ENCODE peak calls at places on chromosomes 16 and 17, in seven cellular contexts. One of them, this sample, is unnamed.

GRCh38 chr16:12371497-12371896 is 395.0 kb downstream of the SNX29 start:
- DNase-seq in OCI-LY7: no peak
- DNase-seq in tibial artery: no peak
- DNase-seq in cardiac muscle cell: no peak
- DNase-seq in endothelial cell: no peak
- DNase-seq in BE2C: no peak
- DNase-seq in neural progenitor cell: no peak
- DNase-seq in this sample: no peak

GRCh38 chr17:37068266-37068665 is 119.5 kb downstream of the AATF start:
- DNase-seq in tibial artery: no peak
- DNase-seq in cardiac muscle cell: no peak
- DNase-seq in BE2C: no peak
- DNase-seq in OCI-LY7: no peak
- DNase-seq in endothelial cell: no peak
- DNase-seq in neural progenitor cell: no peak
- DNase-seq in this sample: no peak

GRCh38 chr16:12573730-12574383 is 229.8 kb downstream of the CPPED1 start:
- DNase-seq in tibial artery: peak
- DNase-seq in OCI-LY7: peak
- DNase-seq in endothelial cell: peak
- DNase-seq in neural progenitor cell: peak
- DNase-seq in BE2C: peak
- DNase-seq in cardiac muscle cell: peak
- DNase-seq in this sample: peak

GRCh38 chr16:1533443-1533951 is at the start of gene TMEM204:
- DNase-seq in cardiac muscle cell: no peak
- DNase-seq in endothelial cell: peak
- DNase-seq in neural progenitor cell: no peak
- DNase-seq in tibial artery: peak
- DNase-seq in OCI-LY7: no peak
- DNase-seq in BE2C: peak
- DNase-seq in this sample: no peak

GRCh38 chr17:76252040-76252954 is 12.0 kb upstream of the RNF157 start:
- DNase-seq in BE2C: no peak
- DNase-seq in tibial artery: peak
- DNase-seq in neural progenitor cell: no peak
- DNase-seq in endothelial cell: no peak
- DNase-seq in OCI-LY7: peak
- DNase-seq in cardiac muscle cell: no peak
- DNase-seq in this sample: peak

GRCh38 chr16:89210165-89210903 is 7.2 kb upstream of the ZNF778 start:
- DNase-seq in BE2C: no peak
- DNase-seq in OCI-LY7: no peak
- DNase-seq in cardiac muscle cell: no peak
- DNase-seq in neural progenitor cell: no peak
- DNase-seq in endothelial cell: no peak
- DNase-seq in tibial artery: no peak
- DNase-seq in this sample: no peak

GRCh38 chr16:77677129-77677528 is 45.2 kb upstream of the NUDT7 start:
- DNase-seq in neural progenitor cell: no peak
- DNase-seq in OCI-LY7: no peak
- DNase-seq in tibial artery: no peak
- DNase-seq in cardiac muscle cell: no peak
- DNase-seq in BE2C: no peak
- DNase-seq in endothelial cell: no peak
- DNase-seq in this sample: peak

GRCh38 chr17:77279448-77280303 is 138.9 kb downstream of the SEC14L1 start:
- DNase-seq in endothelial cell: peak
- DNase-seq in BE2C: no peak
- DNase-seq in OCI-LY7: no peak
- DNase-seq in tibial artery: no peak
- DNase-seq in neural progenitor cell: peak
- DNase-seq in cardiac muscle cell: peak
- DNase-seq in this sample: peak

GRCh38 chr16:74773431-74774222 is 993 bp downstream of the FA2H start:
- DNase-seq in tibial artery: no peak
- DNase-seq in endothelial cell: no peak
- DNase-seq in BE2C: no peak
- DNase-seq in neural progenitor cell: no peak
- DNase-seq in cardiac muscle cell: no peak
- DNase-seq in OCI-LY7: no peak
- DNase-seq in this sample: no peak

GRCh38 chr16:74775255-74775654 is 635 bp upstream of the FA2H start:
- DNase-seq in BE2C: no peak
- DNase-seq in tibial artery: no peak
- DNase-seq in neural progenitor cell: no peak
- DNase-seq in endothelial cell: no peak
- DNase-seq in OCI-LY7: no peak
- DNase-seq in cardiac muscle cell: no peak
- DNase-seq in this sample: peak

GRCh38 chr16:74771656-74772315 is 2.8 kb downstream of the FA2H start:
- DNase-seq in OCI-LY7: peak
- DNase-seq in cardiac muscle cell: no peak
- DNase-seq in tibial artery: no peak
- DNase-seq in BE2C: no peak
- DNase-seq in endothelial cell: no peak
- DNase-seq in neural progenitor cell: no peak
- DNase-seq in this sample: no peak

GRCh38 chr16:74776926-74777325 is 2.3 kb upstream of the FA2H start:
- DNase-seq in tibial artery: no peak
- DNase-seq in OCI-LY7: no peak
- DNase-seq in cardiac muscle cell: no peak
- DNase-seq in BE2C: no peak
- DNase-seq in neural progenitor cell: no peak
- DNase-seq in endothelial cell: no peak
- DNase-seq in this sample: no peak

GRCh38 chr16:74774223-74775139 is at the start of gene FA2H:
- DNase-seq in endothelial cell: peak
- DNase-seq in tibial artery: no peak
- DNase-seq in BE2C: peak
- DNase-seq in OCI-LY7: peak
- DNase-seq in cardiac muscle cell: peak
- DNase-seq in neural progenitor cell: peak
- DNase-seq in this sample: peak
- TF ChIP-seq CTCF in endothelial cell: peak
- TF ChIP-seq CTCF in tibial artery: no peak
- TF ChIP-seq CTCF in BE2C: peak
- TF ChIP-seq CTCF in OCI-LY7: peak
- TF ChIP-seq CTCF in cardiac muscle cell: no peak
- TF ChIP-seq CTCF in neural progenitor cell: peak
- TF ChIP-seq CTCF in this sample: peak

GRCh38 chr17:81528384-81528650 is 140 bp downstream of the FSCN2 start:
- DNase-seq in tibial artery: no peak
- DNase-seq in cardiac muscle cell: no peak
- DNase-seq in OCI-LY7: no peak
- DNase-seq in endothelial cell: no peak
- DNase-seq in BE2C: no peak
- DNase-seq in neural progenitor cell: no peak
- DNase-seq in this sample: no peak

GRCh38 chr17:81528651-81529436 is 667 bp downstream of the FSCN2 start:
- DNase-seq in BE2C: peak
- DNase-seq in endothelial cell: no peak
- DNase-seq in neural progenitor cell: no peak
- DNase-seq in tibial artery: no peak
- DNase-seq in cardiac muscle cell: no peak
- DNase-seq in OCI-LY7: no peak
- DNase-seq in this sample: no peak

GRCh38 chr17:81529437-81529803 is 1.2 kb downstream of the FSCN2 start:
- DNase-seq in neural progenitor cell: no peak
- DNase-seq in OCI-LY7: no peak
- DNase-seq in cardiac muscle cell: no peak
- DNase-seq in endothelial cell: no peak
- DNase-seq in BE2C: no peak
- DNase-seq in tibial artery: no peak
- DNase-seq in this sample: no peak

GRCh38 chr17:81526662-81527571 is 1.3 kb upstream of the FSCN2 start:
- DNase-seq in BE2C: no peak
- DNase-seq in cardiac muscle cell: no peak
- DNase-seq in neural progenitor cell: no peak
- DNase-seq in OCI-LY7: no peak
- DNase-seq in endothelial cell: no peak
- DNase-seq in tibial artery: no peak
- DNase-seq in this sample: no peak

DNA sequence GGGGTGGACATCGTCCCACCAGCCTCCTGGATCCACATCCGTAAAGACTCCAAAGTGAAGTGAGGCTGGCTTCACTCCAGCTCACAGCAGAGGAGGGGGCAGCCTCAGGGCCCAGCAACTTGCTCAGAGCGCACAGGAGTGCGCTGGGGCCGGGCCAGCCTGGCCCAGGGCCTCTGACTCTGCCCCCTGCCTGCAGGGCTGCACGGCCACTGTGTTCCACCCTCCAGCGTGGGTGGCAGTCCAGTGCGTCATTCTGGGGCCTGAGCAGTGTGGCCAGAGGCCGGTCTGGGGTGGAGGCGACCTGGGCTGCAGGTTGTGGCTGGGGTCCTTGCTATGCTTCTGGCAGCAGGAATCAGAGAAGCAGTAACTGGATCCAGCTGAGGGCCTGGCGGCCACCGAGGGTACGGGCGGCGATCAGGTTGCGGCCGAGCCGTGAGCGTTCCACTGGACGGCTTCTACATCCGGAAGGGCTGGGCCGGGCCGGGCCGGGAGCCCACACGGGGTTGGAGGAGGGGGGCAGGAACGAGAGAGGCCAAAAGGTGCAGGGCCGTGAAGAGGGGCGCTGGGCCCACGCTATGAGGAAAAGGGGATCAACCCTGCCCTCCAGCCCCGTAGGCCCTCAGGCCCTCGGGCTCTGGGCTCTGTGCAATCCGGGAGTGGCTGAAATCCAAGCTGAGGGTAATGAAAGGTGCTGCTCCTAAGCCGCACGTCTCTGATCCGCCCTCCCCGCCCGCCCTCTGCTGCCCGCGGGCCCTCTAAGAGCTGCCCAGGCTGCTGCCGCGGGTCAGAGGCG is at the start of gene FSCN2:
- DNase-seq in cardiac muscle cell: no peak
- DNase-seq in BE2C: peak
- DNase-seq in OCI-LY7: no peak
- DNase-seq in tibial artery: peak
- DNase-seq in endothelial cell: no peak
- DNase-seq in neural progenitor cell: no peak
- DNase-seq in this sample: no peak
- TF ChIP-seq CTCF in cardiac muscle cell: peak
- TF ChIP-seq CTCF in BE2C: peak
- TF ChIP-seq CTCF in OCI-LY7: no peak
- TF ChIP-seq CTCF in tibial artery: no peak
- TF ChIP-seq CTCF in endothelial cell: no peak
- TF ChIP-seq CTCF in neural progenitor cell: no peak
- TF ChIP-seq CTCF in this sample: no peak

DNA sequence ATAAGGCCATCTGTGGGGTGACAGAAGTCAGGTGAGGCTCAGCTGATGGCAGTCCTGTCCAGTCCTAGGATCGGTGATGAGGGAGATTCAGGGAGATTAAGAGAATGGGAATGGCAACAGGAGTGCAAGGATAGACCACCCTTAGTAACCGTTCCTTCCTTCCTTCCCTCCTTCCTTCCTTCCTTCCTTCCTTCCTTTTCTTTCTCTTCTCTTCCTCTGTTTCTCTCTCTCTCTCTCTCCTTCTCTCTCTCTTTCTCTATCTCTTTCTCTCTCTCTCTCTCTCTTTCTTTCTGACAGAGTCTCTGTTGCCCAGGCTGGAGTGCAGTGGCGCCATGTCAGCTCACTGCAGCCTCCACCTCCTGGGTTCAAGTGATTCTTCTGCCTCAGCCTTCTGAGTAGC is 182.7 kb downstream of the NTN1 start:
- DNase-seq in endothelial cell: no peak
- DNase-seq in neural progenitor cell: no peak
- DNase-seq in OCI-LY7: no peak
- DNase-seq in BE2C: no peak
- DNase-seq in cardiac muscle cell: no peak
- DNase-seq in tibial artery: no peak
- DNase-seq in this sample: no peak
- TF ChIP-seq CTCF in endothelial cell: no peak
- TF ChIP-seq CTCF in neural progenitor cell: no peak
- TF ChIP-seq CTCF in OCI-LY7: no peak
- TF ChIP-seq CTCF in BE2C: no peak
- TF ChIP-seq CTCF in cardiac muscle cell: no peak
- TF ChIP-seq CTCF in tibial artery: no peak
- TF ChIP-seq CTCF in this sample: no peak

GRCh38 chr17:47776330-47777197 is 43.5 kb downstream of the TBX21 start:
- DNase-seq in neural progenitor cell: peak
- DNase-seq in cardiac muscle cell: peak
- DNase-seq in BE2C: peak
- DNase-seq in endothelial cell: peak
- DNase-seq in tibial artery: no peak
- DNase-seq in OCI-LY7: peak
- DNase-seq in this sample: peak
- TF ChIP-seq CTCF in neural progenitor cell: peak
- TF ChIP-seq CTCF in cardiac muscle cell: peak
- TF ChIP-seq CTCF in BE2C: peak
- TF ChIP-seq CTCF in endothelial cell: peak
- TF ChIP-seq CTCF in tibial artery: peak
- TF ChIP-seq CTCF in OCI-LY7: peak
- TF ChIP-seq CTCF in this sample: peak

DNA sequence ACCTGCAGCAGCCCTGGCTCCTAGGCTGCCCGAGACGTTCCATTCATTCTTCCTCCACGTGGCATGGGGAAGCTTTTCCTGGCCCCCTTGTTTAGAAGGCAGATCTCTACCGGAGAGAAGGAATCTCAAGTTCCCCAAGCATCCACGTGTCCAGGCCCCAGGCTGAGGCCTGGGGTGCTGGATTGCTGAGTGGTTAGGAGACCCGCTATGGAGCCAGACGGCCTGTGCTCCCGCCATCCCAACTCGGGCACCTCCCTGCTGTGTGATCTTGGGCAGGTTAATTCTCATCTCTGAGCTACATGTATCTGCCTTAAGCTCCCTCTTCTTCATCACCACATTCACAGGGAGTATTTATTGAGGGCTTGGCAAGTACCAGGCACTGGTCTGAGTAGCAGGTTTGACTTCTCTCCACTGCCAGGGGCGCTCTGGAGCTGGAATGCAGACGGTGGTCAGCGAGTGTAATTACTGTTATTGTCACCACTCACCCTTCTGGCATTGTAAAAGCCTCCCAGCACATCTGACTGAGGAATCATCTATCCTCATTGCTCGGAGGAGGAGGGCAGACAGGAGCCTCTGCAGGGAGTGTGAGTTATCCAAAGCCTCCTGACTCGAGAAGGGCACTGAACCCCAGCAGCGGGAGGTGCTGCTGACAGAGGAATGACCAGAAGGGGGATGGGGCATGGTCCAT is 1.1 kb upstream of the ADGRG1 start:
- DNase-seq in tibial artery: no peak
- DNase-seq in cardiac muscle cell: peak
- DNase-seq in BE2C: no peak
- DNase-seq in OCI-LY7: no peak
- DNase-seq in neural progenitor cell: peak
- DNase-seq in endothelial cell: peak
- DNase-seq in this sample: no peak
- TF ChIP-seq CTCF in tibial artery: no peak
- TF ChIP-seq CTCF in cardiac muscle cell: peak
- TF ChIP-seq CTCF in BE2C: peak
- TF ChIP-seq CTCF in OCI-LY7: no peak
- TF ChIP-seq CTCF in neural progenitor cell: peak
- TF ChIP-seq CTCF in endothelial cell: no peak
- TF ChIP-seq CTCF in this sample: no peak